ENCODE peak calls at places on chromosomes 13 and 19, in six cellular contexts. D is fibroblast of lung, Q is GM23248, U is endothelial cell of umbilical vein, E is astrocyte, H is neural progenitor cell. V is an unnamed sample.

GRCh38 chr19:53958168-53958571 is 4.6 kb upstream of the CACNG8 start:
- DNase-seq in E (no peak), D (no peak), H (peak; percentile 86), U (no peak), Q (no peak), V (no peak)

GRCh38 chr19:48466571-48467325 is 2.4 kb upstream of the CYTH2 start:
- DNase-seq in D (peak; percentile 78), U (no peak), Q (peak; percentile 93), H (no peak), E (peak; percentile 66), V (no peak)

GRCh38 chr13:97540696-97541095 is 106.7 kb downstream of the RAP2A start:
- DNase-seq in E (no peak), U (no peak), D (no peak), Q (no peak), H (no peak), V (no peak)

GRCh38 chr19:2242092-2242537 is 5.5 kb downstream of the SF3A2 start:
- DNase-seq in Q (no peak), H (no peak), E (no peak), U (no peak), D (no peak), V (no peak)

GRCh38 chr19:22619932-22620331 is 14.2 kb upstream of the ZNF492 start:
- DNase-seq in Q (no peak), U (no peak), E (no peak), D (no peak), H (no peak), V (no peak)

GRCh38 chr19:33418461-33418860 is 45.0 kb downstream of the CEBPG start:
- DNase-seq in E (no peak), U (no peak), D (no peak), Q (no peak), H (no peak), V (no peak)

GRCh38 chr19:18295034-18295451 is 13.6 kb upstream of the JUND start:
- DNase-seq in D (no peak), U (no peak), E (no peak), Q (no peak), H (no peak), V (no peak)

GRCh38 chr19:41861846-41862245 is 1.8 kb downstream of the RPS19 start:
- DNase-seq in E (no peak), D (no peak), U (no peak), Q (no peak), H (no peak), V (no peak)

GRCh38 chr19:24159707-24160106 is 72.7 kb downstream of the ZNF254 start:
- DNase-seq in Q (peak; percentile 10), U (no peak), D (peak; percentile 16), H (no peak), E (peak; percentile 9), V (no peak)

GRCh38 chr19:47713046-47714021 is at the start of gene EHD2:
- DNase-seq in U (peak; percentile 61), H (peak; percentile 70), E (peak; percentile 45), Q (peak; percentile 89), D (peak; percentile 69), V (no peak)

GRCh38 chr13:113834496-113835200 is 29.2 kb downstream of the GAS6 start:
- DNase-seq in Q (no peak), E (no peak), U (no peak), H (no peak), D (no peak), V (no peak)

GRCh38 chr13:113838711-113839201 is 25.1 kb downstream of the GAS6 start:
- DNase-seq in H (no peak), U (no peak), E (no peak), Q (no peak), D (no peak), V (no peak)

GRCh38 chr13:113835461-113836274 is 28.2 kb downstream of the GAS6 start:
- DNase-seq in Q (peak; percentile 91), H (no peak), E (peak; percentile 55), D (peak; percentile 74), U (no peak), V (no peak)

GRCh38 chr13:113837554-113838355 is 26.1 kb downstream of the GAS6 start:
- DNase-seq in U (peak; percentile 92), E (peak; percentile 98), Q (peak; percentile 99), H (no peak), D (peak; percentile 99), V (no peak)

DNA sequence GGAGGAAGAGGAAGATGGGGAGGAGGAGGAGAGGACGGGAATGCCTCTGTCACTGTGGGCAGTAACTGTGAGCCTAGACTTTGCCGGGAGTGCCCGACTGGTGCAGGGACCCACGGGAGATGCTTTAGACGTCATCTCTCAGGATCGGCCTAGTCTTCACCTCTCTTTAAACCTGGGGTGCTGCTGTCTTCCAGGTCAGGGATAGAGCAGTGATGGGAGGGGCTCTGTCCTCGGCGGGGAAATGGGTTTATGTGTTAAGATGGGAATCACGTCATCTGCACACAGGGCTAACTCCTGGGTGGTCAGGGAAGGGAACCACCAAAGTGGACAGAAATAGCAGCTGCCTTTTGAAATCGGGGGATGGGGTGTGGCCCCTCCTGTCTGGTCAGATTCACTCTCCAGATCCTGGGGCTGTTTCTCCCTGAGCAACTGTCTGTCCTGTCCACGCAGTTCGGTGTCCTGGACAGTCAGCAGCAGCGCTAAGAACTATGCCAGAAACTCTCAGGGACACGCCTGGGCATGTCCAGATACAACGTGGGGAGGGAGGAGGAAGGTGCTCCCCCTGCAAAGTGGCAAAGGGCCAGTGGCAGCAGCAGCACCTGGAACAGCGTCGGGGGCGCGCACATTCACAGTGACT is 26.8 kb downstream of the GAS6 start:
- DNase-seq in H (no peak), U (peak; percentile 78), E (peak; percentile 87), Q (peak; percentile 95), D (peak; percentile 91), V (no peak)
- H3K27ac ChIP-seq in H (peak overlapping the region; percentile 2), U (peak overlapping the region; percentile 90), E (peak overlapping the region; percentile 98), Q (peak overlapping the region; percentile 97), D (peak overlapping the region; percentile 99), V (no peak overlapping the region)

GRCh38 chr13:40777957-40778235 is 6.9 kb upstream of the MRPS31 start:
- DNase-seq in H (no peak), E (no peak), D (no peak), U (no peak), Q (no peak), V (no peak)
- H3K9ac ChIP-seq in H (no peak overlapping the region), E (no peak overlapping the region), D (no peak overlapping the region), U (no peak overlapping the region), Q (no peak overlapping the region), V (no peak overlapping the region)

GRCh38 chr13:25469179-25469545 is 97.4 kb downstream of the ATP8A2 start:
- DNase-seq in E (no peak), D (no peak), Q (no peak), U (no peak), H (no peak), V (no peak)
- TF ChIP-seq EZH2 in E (no peak), D (no peak), Q (no peak), U (peak; percentile 40), H (peak; percentile 40), V (no peak)

GRCh38 chr13:53460776-53461175 is 432.2 kb downstream of the OLFM4 start:
- DNase-seq in E (no peak), H (peak; percentile 53), D (no peak), Q (no peak), U (no peak), V (no peak)
- H3K27ac ChIP-seq in E (no peak overlapping the region), H (no peak overlapping the region), D (no peak overlapping the region), Q (no peak overlapping the region), U (no peak overlapping the region), V (no peak overlapping the region)

DNA sequence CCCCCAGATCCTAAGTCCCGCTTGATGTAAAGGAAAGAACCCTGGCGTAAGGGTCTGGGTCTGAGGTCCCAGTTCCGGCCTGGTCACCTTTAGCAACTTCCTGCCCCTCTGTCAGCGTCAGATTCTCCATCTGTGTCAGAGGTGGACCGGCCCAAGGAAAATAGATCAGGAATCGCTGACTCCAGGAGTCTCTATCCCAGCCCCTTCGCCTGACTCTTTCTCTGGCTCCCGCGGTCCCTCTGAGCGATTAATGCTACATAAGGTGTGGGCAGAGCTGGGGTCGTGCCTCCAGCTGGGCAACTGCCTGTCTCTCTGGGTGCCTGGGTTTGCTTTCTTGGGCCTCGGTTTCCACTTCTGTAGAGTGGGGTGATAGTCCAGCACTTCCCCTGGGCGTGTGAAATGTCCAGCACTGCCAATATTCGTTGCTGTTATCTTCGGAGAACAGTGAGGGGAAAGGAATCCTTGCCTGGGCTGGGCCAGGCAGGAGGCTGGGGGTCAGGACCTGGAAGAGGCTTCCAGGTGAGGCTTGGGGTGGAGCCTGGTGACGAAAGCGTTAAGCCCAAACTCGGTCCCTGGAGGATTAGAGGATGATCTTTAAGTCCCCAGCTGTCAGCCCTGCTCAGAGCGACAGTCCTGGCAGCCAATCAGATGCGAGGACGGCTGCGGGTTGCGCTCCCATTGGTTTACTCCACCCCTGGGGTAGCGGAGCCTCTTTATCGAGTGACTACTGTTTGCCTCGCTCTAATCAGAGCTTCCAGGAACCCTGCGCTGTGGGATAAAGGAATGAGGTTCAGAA is 767 bp downstream of the ABCA7 start:
- DNase-seq in D (peak; percentile 95), E (peak; percentile 95), U (peak; percentile 90), H (peak; percentile 96), Q (peak; percentile 93), V (peak; percentile 92)
- H3K9ac ChIP-seq in D (peak overlapping the region; percentile 18), E (peak overlapping the region; percentile 36), U (no peak overlapping the region), H (no peak overlapping the region), Q (peak overlapping the region; percentile 50), V (peak overlapping the region; percentile 62)

GRCh38 chr13:102703721-102704035 is 8.8 kb upstream of the METTL21C start:
- DNase-seq in U (peak; percentile 75), H (no peak), E (no peak), Q (no peak), D (no peak), V (no peak)
- TF ChIP-seq EZH2 in U (no peak), H (no peak), E (no peak), Q (no peak), D (no peak), V (no peak)

GRCh38 chr13:39189778-39190177 is 151.5 kb downstream of the NHLRC3 start:
- DNase-seq in D (no peak), E (no peak), H (no peak), U (no peak), Q (no peak), V (no peak)

GRCh38 chr13:39185326-39185725 is 147.1 kb downstream of the NHLRC3 start:
- DNase-seq in Q (peak; percentile 20), H (no peak), D (no peak), U (no peak), E (no peak), V (no peak)

DNA sequence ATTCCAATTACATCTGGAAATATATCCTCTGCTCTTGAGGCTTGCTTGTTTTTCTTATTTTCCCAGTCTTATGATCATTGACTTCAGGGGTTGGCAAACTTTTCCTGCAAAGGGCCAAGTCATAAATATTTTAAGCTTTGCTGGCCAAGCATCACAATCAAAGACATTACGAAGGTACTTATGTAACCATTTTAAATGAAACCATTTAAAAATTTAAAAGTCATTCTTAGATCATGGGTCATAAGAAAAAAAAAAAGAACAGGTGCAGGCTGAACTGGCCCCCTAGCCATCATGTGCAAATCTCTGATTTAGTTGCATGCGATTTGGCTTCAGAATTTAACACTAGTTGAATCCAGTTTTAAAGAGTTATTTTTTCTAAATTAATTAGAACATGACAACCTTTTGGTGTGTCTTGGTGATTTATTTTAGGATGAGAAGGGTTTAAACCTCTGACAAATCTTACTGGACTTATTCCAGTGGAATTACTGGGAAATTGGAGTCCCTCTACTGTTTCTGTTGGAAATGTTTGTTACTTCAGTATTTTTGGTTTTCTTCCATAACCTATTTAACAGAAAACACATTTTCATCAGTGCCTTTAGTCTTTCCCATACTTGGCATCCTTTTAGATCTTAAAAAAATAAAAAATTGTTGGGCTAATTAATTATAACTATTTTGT is 148.1 kb downstream of the NHLRC3 start:
- DNase-seq in E (no peak), U (no peak), D (no peak), Q (no peak), H (no peak), V (no peak)
- H3K27ac ChIP-seq in E (no peak overlapping the region), U (no peak overlapping the region), D (no peak overlapping the region), Q (no peak overlapping the region), H (no peak overlapping the region), V (no peak overlapping the region)

GRCh38 chr19:55625004-55625326 is 599 bp upstream of the ZNF784 start:
- DNase-seq in U (no peak), H (no peak), E (no peak), Q (no peak), D (no peak), V (no peak)
- H3K9ac ChIP-seq in U (peak overlapping the region; percentile 84), H (no peak overlapping the region), E (peak overlapping the region; percentile 94), Q (peak overlapping the region; percentile 88), D (no peak overlapping the region), V (peak overlapping the region; percentile 61)

V was measured in DND-41.